ENCODE peak calls at places on chromosomes 4 and X, in four cellular contexts. O, F, H and X are unnamed samples.

GRCh38 chr4:174292473-174292872 is 8.8 kb downstream of the CEP44 start:
- DNase-seq in O (no peak), F (no peak), H (no peak), X (no peak)

GRCh38 chrX:34058005-34058404 is 74.1 kb downstream of the FAM47A start:
- DNase-seq in O (no peak), F (peak; percentile 1), H (no peak), X (no peak)

GRCh38 chrX:118495958-118496762 is 545 bp downstream of the DOCK11 start:
- DNase-seq in O (peak; percentile 52), F (peak; percentile 21), H (peak; percentile 54), X (peak; percentile 51)

GRCh38 chr4:181018472-181018871 is 1224.7 kb upstream of the TENM3 start:
- DNase-seq in O (no peak), F (no peak), H (no peak), X (no peak)

GRCh38 chr4:165583341-165583740 is 204.5 kb downstream of the CPE start:
- DNase-seq in O (no peak), F (no peak), H (no peak), X (no peak)

GRCh38 chr4:156763511-156763910 is 208.1 kb downstream of the PDGFC start:
- DNase-seq in O (no peak), F (no peak), H (no peak), X (no peak)

GRCh38 chrX:57951666-57952319 is 41.5 kb upstream of the ZXDA start:
- DNase-seq in O (no peak), F (no peak), H (no peak), X (no peak)

GRCh38 chr4:67084801-67085200 is 460.5 kb downstream of the CENPC start:
- DNase-seq in O (no peak), F (no peak), H (no peak), X (no peak)

GRCh38 chrX:82649645-82650044 is 858.4 kb upstream of the POU3F4 start:
- DNase-seq in O (no peak), F (no peak), H (no peak), X (no peak)

GRCh38 chr4:6859543-6859942 is 50.1 kb upstream of the TBC1D14 start:
- DNase-seq in O (no peak), F (no peak), H (no peak), X (no peak)

GRCh38 chr4:128512767-128513322 is 225.2 kb upstream of the PGRMC2 start:
- DNase-seq in O (no peak), F (no peak), H (no peak), X (no peak)

GRCh38 chr4:3697033-3697432 is 69.2 kb upstream of the ADRA2C start:
- DNase-seq in O (no peak), F (no peak), H (no peak), X (no peak)

GRCh38 chrX:133698298-133698697 is 283.0 kb upstream of the GPC4 start:
- DNase-seq in O (no peak), F (peak; percentile 16), H (no peak), X (no peak)

GRCh38 chr4:170652571-170652970 is 562.8 kb upstream of the AADAT start:
- DNase-seq in O (no peak), F (peak; percentile 20), H (no peak), X (no peak)

GRCh38 chr4:152258804-152259708 is 276.8 kb downstream of the FBXW7 start:
- DNase-seq in O (no peak), F (peak; percentile 25), H (no peak), X (no peak)

GRCh38 chr4:144591401-144591800 is 54.6 kb upstream of the HHIP start:
- DNase-seq in O (no peak), F (no peak), H (no peak), X (no peak)

GRCh38 chr4:168955674-168956073 is 54.4 kb downstream of the CBR4 start:
- DNase-seq in O (no peak), F (no peak), H (no peak), X (no peak)

GRCh38 chr4:172202480-172203076 is 389.4 kb downstream of the GALNTL6 start:
- DNase-seq in O (peak; percentile 17), F (peak; percentile 54), H (peak; percentile 59), X (peak; percentile 14)

GRCh38 chrX:85941275-85941674 is 106.1 kb downstream of the CHM start:
- DNase-seq in O (no peak), F (no peak), H (no peak), X (no peak)

GRCh38 chrX:2446815-2447214 is 54.0 kb downstream of the DHRSX start:
- DNase-seq in O (no peak), F (no peak), H (no peak), X (no peak)

GRCh38 chr4:73764513-73764912 is 24.1 kb downstream of the CXCL8 start:
- DNase-seq in O (no peak), F (no peak), H (no peak), X (no peak)

GRCh38 chr4:124903995-124904722 is 191.6 kb upstream of the ANKRD50 start:
- DNase-seq in O (no peak), F (no peak), H (no peak), X (no peak)